ENCODE peak calls at places on chromosomes 13 and 19, in eight cellular contexts. M, Q, B, X, T, E, Z and J are unnamed samples.

GRCh38 chr19:37932985-37933953 is 26.3 kb downstream of the SIPA1L3 start:
- DNase-seq in M (no peak), Q (no peak), B (no peak), X (no peak), T (peak), E (no peak), Z (peak), J (peak)

GRCh38 chr13:104831823-104832222 is 1703.6 kb downstream of the EFNB2 start:
- DNase-seq in M (no peak), Q (no peak), B (no peak), X (no peak), T (no peak), E (no peak), Z (no peak), J (no peak)

GRCh38 chr19:39623946-39624345 is 21.6 kb downstream of the LGALS13 start:
- DNase-seq in M (no peak), Q (no peak), B (no peak), X (no peak), T (no peak), E (no peak), Z (no peak), J (no peak)

GRCh38 chr13:112978561-112979405 is 9.8 kb downstream of the MCF2L start:
- DNase-seq in M (no peak), Q (no peak), B (no peak), X (no peak), T (no peak), E (no peak), Z (no peak), J (no peak)

GRCh38 chr13:42807866-42808265 is 26.5 kb downstream of the FAM216B start:
- DNase-seq in M (no peak), Q (no peak), B (no peak), X (no peak), T (peak), E (no peak), Z (peak), J (peak)

GRCh38 chr19:40629346-40629745 is 28.2 kb downstream of the LTBP4 start:
- DNase-seq in M (no peak), Q (no peak), B (no peak), X (no peak), T (no peak), E (no peak), Z (no peak), J (no peak)

GRCh38 chr19:3359850-3360493 is 6.4 kb upstream of the NFIC start:
- DNase-seq in M (no peak), Q (no peak), B (no peak), X (peak), T (no peak), E (no peak), Z (no peak), J (peak)

GRCh38 chr13:54742984-54743383 is 1714.4 kb downstream of the OLFM4 start:
- DNase-seq in M (no peak), Q (no peak), B (no peak), X (no peak), T (no peak), E (no peak), Z (no peak), J (no peak)

GRCh38 chr19:39325778-39326680 is 5.4 kb upstream of the LRFN1 start:
- DNase-seq in M (no peak), Q (no peak), B (no peak), X (peak), T (peak), E (no peak), Z (peak), J (no peak)

GRCh38 chr19:13597625-13598024 is 91.3 kb upstream of the CACNA1A start:
- DNase-seq in M (peak), Q (peak), B (peak), X (peak), T (peak), E (no peak), Z (peak), J (peak)

GRCh38 chr13:25177012-25177411 is 4.9 kb upstream of the AMER2 start:
- DNase-seq in M (no peak), Q (no peak), B (no peak), X (no peak), T (no peak), E (no peak), Z (no peak), J (no peak)

GRCh38 chr19:16429066-16429758 is 42.6 kb downstream of the EPS15L1 start:
- DNase-seq in M (no peak), Q (no peak), B (no peak), X (no peak), T (peak), E (no peak), Z (no peak), J (no peak)

GRCh38 chr19:49580264-49581006 is at the start of gene NOSIP:
- DNase-seq in M (peak), Q (peak), B (peak), X (peak), T (peak), E (peak), Z (peak), J (peak)